ENCODE peak calls at places on chromosome 21, in five cellular contexts. S, W, Y, L and O are unnamed samples.

GRCh38 chr21:34609244-34609950 is 5.5 kb downstream of the RCAN1 start:
- DNase-seq in S (no peak), W (no peak), Y (no peak), L (no peak), O (no peak)

GRCh38 chr21:43985690-43986251 is 26.3 kb upstream of the TRAPPC10 start:
- DNase-seq in S (no peak), W (no peak), Y (no peak), L (no peak), O (no peak)

GRCh38 chr21:27429612-27430361 is 462.9 kb upstream of the ADAMTS5 start:
- DNase-seq in S (peak), W (no peak), Y (no peak), L (no peak), O (no peak)

GRCh38 chr21:36063375-36064084 is 3.2 kb upstream of the SETD4 start:
- DNase-seq in S (no peak), W (no peak), Y (no peak), L (no peak), O (no peak)

GRCh38 chr21:45059121-45059520 is 15.3 kb upstream of the ADARB1 start:
- DNase-seq in S (no peak), W (no peak), Y (no peak), L (no peak), O (no peak)

GRCh38 chr21:29296452-29296851 is 2.3 kb upstream of the BACH1 start:
- DNase-seq in S (no peak), W (no peak), Y (no peak), L (no peak), O (no peak)

GRCh38 chr21:25837545-25838263 is 102.9 kb downstream of the GABPA start:
- DNase-seq in S (peak), W (no peak), Y (peak), L (no peak), O (no peak)

GRCh38 chr21:16674949-16675348 is 837.9 kb upstream of the CXADR start:
- DNase-seq in S (no peak), W (no peak), Y (no peak), L (no peak), O (no peak)

GRCh38 chr21:42646076-42646825 is 7.2 kb upstream of the PDE9A start:
- DNase-seq in S (no peak), W (no peak), Y (no peak), L (no peak), O (no peak)

GRCh38 chr21:41520560-41521442 is 12.8 kb upstream of the TMPRSS2 start:
- DNase-seq in S (no peak), W (no peak), Y (no peak), L (no peak), O (no peak)

GRCh38 chr21:42513985-42514882 is 582 bp downstream of the SLC37A1 start:
- DNase-seq in S (no peak), W (peak), Y (peak), L (no peak), O (peak)

GRCh38 chr21:32414579-32415358 is 2.3 kb downstream of the EVA1C start:
- DNase-seq in S (no peak), W (no peak), Y (peak), L (no peak), O (no peak)

GRCh38 chr21:45383111-45383614 is 21.8 kb upstream of the COL18A1 start:
- DNase-seq in S (no peak), W (no peak), Y (no peak), L (no peak), O (no peak)

GRCh38 chr21:34266322-34266721 is 97.5 kb upstream of the KCNE2 start:
- DNase-seq in S (no peak), W (no peak), Y (no peak), L (no peak), O (no peak)

GRCh38 chr21:39094847-39095525 is 88.3 kb downstream of the PSMG1 start:
- DNase-seq in S (peak), W (no peak), Y (no peak), L (no peak), O (peak)

GRCh38 chr21:35002879-35003722 is 46.0 kb downstream of the RUNX1 start:
- DNase-seq in S (peak), W (no peak), Y (no peak), L (no peak), O (no peak)

GRCh38 chr21:39153373-39153772 is 29.9 kb downstream of the PSMG1 start:
- DNase-seq in S (no peak), W (no peak), Y (no peak), L (no peak), O (no peak)

GRCh38 chr21:42037943-42038342 is 27.8 kb upstream of the ZBTB21 start:
- DNase-seq in S (no peak), W (no peak), Y (no peak), L (no peak), O (no peak)

GRCh38 chr21:29601072-29601471 is 302.4 kb downstream of the BACH1 start:
- DNase-seq in S (no peak), W (no peak), Y (no peak), L (peak), O (no peak)

GRCh38 chr21:44527156-44527982 is 12.6 kb downstream of the KRTAP10-1 start:
- DNase-seq in S (no peak), W (no peak), Y (no peak), L (no peak), O (no peak)

GRCh38 chr21:45279446-45280177 is 8.1 kb downstream of the POFUT2 start:
- DNase-seq in S (no peak), W (no peak), Y (no peak), L (no peak), O (no peak)

GRCh38 chr21:41933259-41934079 is 20.3 kb downstream of the C2CD2 start:
- DNase-seq in S (no peak), W (no peak), Y (no peak), L (no peak), O (peak)

GRCh38 chr21:25133939-25134338 is 473.3 kb downstream of the MRPL39 start:
- DNase-seq in S (peak), W (no peak), Y (no peak), L (no peak), O (no peak)

GRCh38 chr21:42527489-42528158 is 14.0 kb downstream of the SLC37A1 start:
- DNase-seq in S (no peak), W (peak), Y (no peak), L (no peak), O (no peak)

GRCh38 chr21:42146821-42147220 is 72.1 kb upstream of the ABCG1 start:
- DNase-seq in S (no peak), W (no peak), Y (no peak), L (no peak), O (no peak)

GRCh38 chr21:42121792-42122191 is 50.7 kb downstream of the UMODL1 start:
- DNase-seq in S (no peak), W (no peak), Y (no peak), L (no peak), O (no peak)

GRCh38 chr21:44723177-44724131 is 12.1 kb upstream of the TSPEAR start:
- DNase-seq in S (no peak), W (no peak), Y (no peak), L (peak), O (no peak)

GRCh38 chr21:39084073-39084472 is 99.2 kb downstream of the PSMG1 start:
- DNase-seq in S (no peak), W (no peak), Y (no peak), L (no peak), O (no peak)

GRCh38 chr21:32757804-32758203 is 13.8 kb downstream of the PAXBP1 start:
- DNase-seq in S (no peak), W (no peak), Y (no peak), L (no peak), O (no peak)

GRCh38 chr21:29606613-29607012 is 307.9 kb downstream of the BACH1 start:
- DNase-seq in S (no peak), W (no peak), Y (no peak), L (no peak), O (no peak)

GRCh38 chr21:32524010-32524719 is 61.2 kb downstream of the TCP10L start:
- DNase-seq in S (peak), W (no peak), Y (no peak), L (no peak), O (peak)